ENCODE peak calls at places on chromosomes 2 and 18, in seven cellular contexts. T is GM12878, O is HCT116, E is HepG2, D is K562, Z is SK-N-SH, F is H1. H is an unnamed sample.

GRCh38 chr2:70304501-70304900 is 2.6 kb upstream of the FAM136A start:
- DNase-seq in T (no peak), O (no peak), E (no peak), D (no peak), Z (no peak), F (no peak), H (no peak)

GRCh38 chr2:14358774-14359173 is 273.7 kb upstream of the LRATD1 start:
- DNase-seq in T (no peak), O (no peak), E (no peak), D (no peak), Z (no peak), F (no peak), H (no peak)

GRCh38 chr2:9199716-9200633 is 6.6 kb upstream of the ASAP2 start:
- DNase-seq in T (no peak), O (no peak), E (no peak), D (no peak), Z (no peak), F (peak; percentile 19), H (no peak)

GRCh38 chr18:74898965-74899364 is 301.3 kb downstream of the ZNF407 start:
- DNase-seq in T (no peak), O (no peak), E (peak; percentile 6), D (no peak), Z (no peak), F (no peak), H (no peak)

GRCh38 chr18:70165936-70166335 is 39.6 kb downstream of the RTTN start:
- DNase-seq in T (peak; percentile 36), O (no peak), E (no peak), D (no peak), Z (no peak), F (no peak), H (no peak)

GRCh38 chr2:232377319-232377718 is 1.2 kb upstream of the ALPP start:
- DNase-seq in T (no peak), O (no peak), E (no peak), D (no peak), Z (no peak), F (no peak), H (no peak)

GRCh38 chr2:127355407-127356008 is 32.3 kb downstream of the MAP3K2 start:
- DNase-seq in T (no peak), O (peak; percentile 27), E (peak; percentile 38), D (peak; percentile 54), Z (peak; percentile 33), F (no peak), H (peak; percentile 39)

GRCh38 chr2:84362541-84362940 is 96.5 kb downstream of the SUCLG1 start:
- DNase-seq in T (no peak), O (no peak), E (no peak), D (no peak), Z (no peak), F (no peak), H (no peak)

GRCh38 chr2:18814387-18814786 is 225.0 kb upstream of the NT5C1B start:
- DNase-seq in T (no peak), O (no peak), E (no peak), D (no peak), Z (no peak), F (no peak), H (no peak)

GRCh38 chr2:136423516-136423996 is 305.6 kb upstream of the CXCR4 start:
- DNase-seq in T (no peak), O (peak; percentile 55), E (peak; percentile 61), D (peak; percentile 75), Z (peak; percentile 85), F (peak; percentile 92), H (peak; percentile 60)

GRCh38 chr18:75545189-75545588 is 117.7 kb upstream of the SMIM21 start:
- DNase-seq in T (no peak), O (no peak), E (no peak), D (no peak), Z (no peak), F (no peak), H (no peak)

GRCh38 chr2:65146067-65146466 is 16.2 kb upstream of the RAB1A start:
- DNase-seq in T (no peak), O (no peak), E (no peak), D (no peak), Z (no peak), F (no peak), H (no peak)

DNA sequence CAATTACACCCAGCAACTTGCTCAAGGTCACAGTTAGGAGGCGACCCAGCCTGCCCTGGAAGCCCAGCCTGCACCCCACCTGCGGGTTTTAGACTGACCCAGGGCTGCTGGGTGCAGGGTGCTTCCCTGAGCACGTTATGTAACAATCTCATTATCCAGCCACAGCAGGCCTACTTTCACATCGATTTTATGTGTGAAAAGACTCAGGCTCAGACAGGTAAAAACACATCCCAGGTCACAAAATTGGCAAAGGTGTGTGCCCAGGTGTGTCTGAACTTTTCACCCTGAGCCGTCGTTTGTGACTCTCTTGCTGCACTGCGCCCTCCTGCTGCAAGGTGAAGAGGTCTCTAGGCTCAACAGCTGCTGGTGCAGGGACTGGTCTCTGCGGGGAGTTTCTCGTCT is 668.2 kb upstream of the HS6ST1 start:
- DNase-seq in T (no peak), O (no peak), E (no peak), D (no peak), Z (no peak), F (no peak), H (no peak)
- TF ChIP-seq JUND in T (no peak), O (no peak), E (no peak), D (no peak), Z (no peak), F (no peak), H (no peak)

GRCh38 chr2:48129256-48129950 is 223.1 kb upstream of the FBXO11 start:
- DNase-seq in T (no peak), O (no peak), E (no peak), D (no peak), Z (no peak), F (no peak), H (no peak)
- TF ChIP-seq JUND in T (no peak), O (no peak), E (no peak), D (no peak), Z (no peak), F (no peak), H (no peak)

GRCh38 chr2:177072069-177072468 is 140.5 kb upstream of the HNRNPA3 start:
- DNase-seq in T (no peak), O (no peak), E (no peak), D (no peak), Z (no peak), F (no peak), H (no peak)
- TF ChIP-seq JUND in T (no peak), O (no peak), E (no peak), D (no peak), Z (no peak), F (no peak), H (no peak)

DNA sequence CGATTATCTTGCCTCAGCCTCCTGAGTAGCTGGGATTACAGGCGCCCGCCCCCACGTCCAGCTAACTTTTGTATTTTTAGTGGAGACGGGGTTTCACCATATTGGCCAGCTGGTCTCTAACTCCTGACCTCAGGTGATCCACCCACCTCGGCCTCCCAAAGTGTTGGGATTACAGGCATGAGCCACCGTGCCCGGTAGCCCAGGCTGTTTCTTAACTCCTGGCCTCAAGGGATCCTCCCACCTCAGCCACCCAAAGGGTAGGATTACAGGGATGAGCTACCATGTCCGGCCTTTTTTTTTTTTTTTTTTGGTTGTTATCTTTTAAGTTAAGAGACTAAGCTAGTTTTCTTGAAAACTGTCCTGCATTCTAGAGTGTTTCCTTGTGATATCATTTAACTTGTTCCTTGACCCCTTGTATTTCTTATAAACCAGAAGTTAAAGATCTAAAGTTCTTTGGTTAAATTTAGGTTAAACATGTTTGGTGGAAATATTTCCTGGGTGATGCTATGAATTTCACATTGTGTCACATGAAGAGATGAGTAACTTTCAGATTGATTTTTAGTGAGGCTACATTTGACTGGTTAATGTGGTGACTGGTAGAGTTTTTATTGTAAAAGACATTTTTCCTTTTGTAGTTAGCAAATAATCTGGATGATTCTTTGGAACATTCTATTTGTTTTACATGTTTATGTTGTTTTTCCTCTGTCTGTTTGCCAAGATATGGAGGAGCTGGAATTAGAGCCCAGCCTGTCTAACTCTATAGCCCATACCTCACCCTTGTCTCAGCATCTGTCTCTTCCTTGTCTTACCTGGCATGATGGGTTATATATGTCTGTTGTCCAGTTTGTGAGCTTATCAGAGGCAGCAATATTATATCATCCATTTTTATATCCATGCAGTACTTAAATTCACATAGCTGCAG is 5.2 kb downstream of the NCAPH start:
- DNase-seq in T (no peak), O (no peak), E (no peak), D (no peak), Z (no peak), F (no peak), H (no peak)
- TF ChIP-seq JUND in T (no peak), O (no peak), E (no peak), D (no peak), Z (no peak), F (no peak), H (no peak)

GRCh38 chr2:204329532-204329931 is 215.7 kb upstream of the PARD3B start:
- DNase-seq in T (no peak), O (no peak), E (no peak), D (no peak), Z (no peak), F (no peak), H (no peak)

GRCh38 chr2:204321027-204321800 is 224.1 kb upstream of the PARD3B start:
- DNase-seq in T (no peak), O (no peak), E (no peak), D (no peak), Z (no peak), F (no peak), H (no peak)

GRCh38 chr2:204321910-204322765 is 223.1 kb upstream of the PARD3B start:
- DNase-seq in T (no peak), O (no peak), E (no peak), D (no peak), Z (no peak), F (no peak), H (no peak)

GRCh38 chr2:204328350-204328749 is 216.9 kb upstream of the PARD3B start:
- DNase-seq in T (no peak), O (no peak), E (no peak), D (no peak), Z (no peak), F (no peak), H (no peak)

DNA sequence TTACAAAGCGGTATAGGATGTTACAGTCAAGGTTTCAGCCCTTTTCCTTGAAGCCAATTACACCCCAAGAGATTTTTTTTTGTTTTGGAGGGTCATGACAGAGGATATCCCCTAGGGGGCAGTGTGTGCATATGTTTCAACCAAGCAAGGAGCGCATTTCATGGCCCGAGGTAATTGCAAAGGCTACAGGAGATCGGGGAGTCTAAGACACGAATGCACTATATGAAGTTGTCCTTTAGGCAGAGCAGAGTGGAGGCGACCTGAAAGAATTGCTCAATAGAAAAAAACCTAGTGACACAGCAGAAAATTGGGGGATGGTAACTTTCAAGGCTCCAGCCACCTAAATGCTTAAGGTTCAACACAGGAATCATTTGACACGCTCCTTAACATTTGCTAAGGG is 219.8 kb upstream of the PARD3B start:
- DNase-seq in T (no peak), O (peak; percentile 62), E (peak; percentile 71), D (peak; percentile 54), Z (peak; percentile 72), F (peak; percentile 67), H (peak; percentile 21)
- TF ChIP-seq JUND in T (no peak), O (no peak), E (peak; percentile 17), D (no peak), Z (no peak), F (no peak), H (no peak)

GRCh38 chr18:37935086-37935485 is 369.5 kb upstream of the CELF4 start:
- DNase-seq in T (no peak), O (no peak), E (no peak), D (no peak), Z (no peak), F (no peak), H (no peak)
- TF ChIP-seq JUND in T (no peak), O (no peak), E (no peak), D (no peak), Z (no peak), F (no peak), H (no peak)

GRCh38 chr18:13107074-13107473 is 111.5 kb upstream of the LDLRAD4 start:
- DNase-seq in T (no peak), O (no peak), E (no peak), D (no peak), Z (no peak), F (no peak), H (no peak)
- TF ChIP-seq JUND in T (no peak), O (no peak), E (no peak), D (no peak), Z (no peak), F (no peak), H (no peak)